ENCODE peak calls at places on chromosomes 2 and 18, in four cellular contexts. Q, F, N and W are unnamed samples.
A peak's percentile ranks its signal among the peaks of the same experiment; 100 is the strongest.

GRCh38 chr2:233210843-233211600 is 40.5 kb upstream of the ATG16L1 start:
- DNase-seq in F (peak; percentile 52), Q (peak; percentile 78), N (peak; percentile 75), W (no peak)

GRCh38 chr2:111972955-111973565 is 74.7 kb downstream of the MERTK start:
- DNase-seq in Q (no peak), N (no peak), F (no peak), W (no peak)

GRCh38 chr2:236342507-236342906 is 78.3 kb upstream of the ASB18 start:
- DNase-seq in F (no peak), N (no peak), Q (no peak), W (no peak)

GRCh38 chr18:3814840-3815239 is 364.9 kb downstream of the TGIF1 start:
- DNase-seq in N (no peak), Q (no peak), F (no peak), W (no peak)

GRCh38 chr2:219689676-219690628 is 62.5 kb downstream of the SLC4A3 start:
- DNase-seq in Q (peak; percentile 42), F (peak; percentile 50), N (no peak), W (peak; percentile 35)

GRCh38 chr2:134372141-134372540 is 118.3 kb downstream of the MGAT5 start:
- DNase-seq in F (no peak), Q (no peak), N (no peak), W (no peak)

GRCh38 chr2:25279091-25279651 is 62.6 kb downstream of the DNMT3A start:
- DNase-seq in Q (peak; percentile 62), F (no peak), N (peak; percentile 73), W (no peak)

GRCh38 chr2:30336978-30337841 is 105.9 kb downstream of the LBH start:
- DNase-seq in N (no peak), F (no peak), Q (no peak), W (peak; percentile 69)

GRCh38 chr18:49744395-49744987 is 68.8 kb downstream of the ACAA2 start:
- DNase-seq in F (no peak), Q (no peak), N (no peak), W (no peak)

GRCh38 chr2:120531365-120531764 is 185.4 kb downstream of the INHBB start:
- DNase-seq in F (no peak), Q (no peak), N (no peak), W (no peak)

GRCh38 chr2:180679693-180680092 is 300.7 kb upstream of the UBE2E3 start:
- DNase-seq in F (no peak), N (no peak), Q (no peak), W (no peak)

GRCh38 chr2:9258953-9259399 is 52.4 kb downstream of the ASAP2 start:
- DNase-seq in N (peak; percentile 74), Q (no peak), F (no peak), W (no peak)

GRCh38 chr2:50385361-50385760 is 646.6 kb downstream of the NRXN1 start:
- DNase-seq in F (no peak), N (no peak), Q (no peak), W (no peak)

GRCh38 chr2:151902829-151903228 is 74.6 kb upstream of the ARL5A start:
- DNase-seq in F (no peak), N (no peak), Q (no peak), W (no peak)

GRCh38 chr2:209757200-209757599 is 14.4 kb upstream of the UNC80 start:
- DNase-seq in F (no peak), Q (no peak), N (no peak), W (no peak)

GRCh38 chr18:79030680-79031079 is 38.5 kb upstream of the ATP9B start:
- DNase-seq in Q (no peak), F (no peak), N (no peak), W (no peak)

GRCh38 chr18:79490593-79491551 is 95.1 kb downstream of the NFATC1 start:
- DNase-seq in N (peak; percentile 12), F (no peak), Q (no peak), W (no peak)

GRCh38 chr2:176132397-176133086 is 3.0 kb downstream of the HOXD8 start:
- DNase-seq in Q (no peak), N (no peak), F (no peak), W (no peak)

GRCh38 chr18:67358947-67359346 is 157.6 kb downstream of the DSEL start:
- DNase-seq in F (no peak), N (no peak), Q (no peak), W (no peak)

GRCh38 chr2:73749314-73749713 is 12.2 kb upstream of the TPRKB start:
- DNase-seq in F (no peak), N (no peak), Q (no peak), W (no peak)

GRCh38 chr2:46339676-46340459 is 42.7 kb downstream of the EPAS1 start:
- DNase-seq in Q (peak; percentile 37), N (peak; percentile 59), F (no peak), W (no peak)

GRCh38 chr2:41851554-41851953 is 196.3 kb upstream of the PKDCC start:
- DNase-seq in F (no peak), Q (no peak), N (no peak), W (no peak)

GRCh38 chr2:132761437-132761836 is 91.4 kb upstream of the LYPD1 start:
- DNase-seq in Q (no peak), F (no peak), N (no peak), W (no peak)

GRCh38 chr2:233059797-233060499 is at the start of gene INPP5D:
- DNase-seq in N (peak; percentile 36), Q (no peak), F (no peak), W (peak; percentile 78)

GRCh38 chr2:12457831-12458230 is 258.9 kb upstream of the TRIB2 start:
- DNase-seq in N (no peak), F (no peak), Q (no peak), W (no peak)

GRCh38 chr18:62335494-62335893 is 10.4 kb downstream of the TNFRSF11A start:
- DNase-seq in N (no peak), Q (no peak), F (no peak), W (no peak)

GRCh38 chr2:239805043-239805329 is 220.2 kb downstream of the NDUFA10 start:
- DNase-seq in F (no peak), Q (no peak), N (no peak), W (no peak)

GRCh38 chr2:55301277-55301676 is 32.2 kb upstream of the MTIF2 start:
- DNase-seq in N (no peak), F (no peak), Q (no peak), W (no peak)

GRCh38 chr18:22347624-22348511 is 69.8 kb downstream of the CTAGE1 start:
- DNase-seq in F (peak; percentile 27), N (peak; percentile 49), Q (peak; percentile 40), W (no peak)

GRCh38 chr2:57126410-57126809 is 920.2 kb upstream of the VRK2 start:
- DNase-seq in F (no peak), Q (no peak), N (no peak), W (no peak)

GRCh38 chr2:36553690-36554089 is 44.3 kb downstream of the FEZ2 start:
- DNase-seq in N (no peak), Q (no peak), F (no peak), W (no peak)

GRCh38 chr2:36554531-36554930 is 43.4 kb downstream of the FEZ2 start:
- DNase-seq in N (no peak), Q (no peak), F (no peak), W (no peak)

GRCh38 chr2:36556847-36557246 is 41.1 kb downstream of the FEZ2 start:
- DNase-seq in Q (no peak), N (no peak), F (no peak), W (no peak)

GRCh38 chr2:36559221-36559942 is 38.6 kb downstream of the FEZ2 start:
- DNase-seq in Q (no peak), N (no peak), F (no peak), W (no peak)

DNA sequence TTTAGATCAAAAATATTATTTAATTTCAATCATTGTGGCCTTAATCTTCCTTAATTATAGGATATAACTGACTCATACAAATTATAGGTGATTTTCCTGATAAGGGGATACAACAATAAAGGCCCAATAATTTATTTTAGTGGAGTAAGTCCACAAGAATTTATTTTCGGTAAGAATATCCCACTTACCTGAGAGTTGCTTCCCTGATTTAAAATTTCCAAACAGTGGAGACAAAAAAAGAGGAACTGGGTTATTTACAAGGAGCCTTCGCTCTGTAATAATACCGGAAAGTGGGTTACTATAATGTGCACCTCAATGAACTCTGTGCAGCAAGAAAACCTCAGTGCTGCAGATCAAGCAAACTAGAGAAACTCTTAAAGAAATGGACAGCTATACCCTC is 42.2 kb downstream of the FEZ2 start:
- DNase-seq in Q (no peak), F (no peak), N (no peak), W (no peak)
- H3K36me3 ChIP-seq in Q (no peaks in the 10 kb centered on the region), F (peaks cover 5% of the 10 kb centered on the region), N (peaks cover 57% of the 10 kb centered on the region), W (no peaks in the 10 kb centered on the region)

DNA sequence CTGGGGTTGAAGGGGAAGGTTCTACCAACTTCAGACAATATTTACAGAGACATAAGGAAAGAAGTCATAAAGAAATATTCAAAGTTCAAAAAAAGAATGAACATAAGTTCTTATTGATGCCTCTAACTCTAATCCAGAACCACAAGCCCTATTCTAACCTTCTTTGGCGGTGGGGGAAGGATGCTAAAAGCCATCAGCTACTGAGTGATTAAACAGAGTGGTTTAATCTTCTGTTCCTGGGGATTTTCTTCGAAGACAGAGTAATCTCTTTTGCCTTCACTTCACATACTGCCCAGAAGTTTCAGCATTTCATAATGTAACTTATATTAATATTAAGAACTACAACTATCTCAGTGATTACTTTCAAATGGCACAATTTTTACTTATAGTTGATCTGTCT is 51.2 kb upstream of the TXNDC2 start:
- DNase-seq in N (no peak), F (no peak), Q (no peak), W (no peak)
- H3K4me1 ChIP-seq in N (peaks cover 38% of the 10 kb centered on the region), F (no peaks in the 10 kb centered on the region), Q (peaks cover 8% of the 10 kb centered on the region), W (no peaks in the 10 kb centered on the region)

GRCh38 chr2:241595600-241596140 is 37.1 kb downstream of the BOK start:
- DNase-seq in N (no peak), Q (no peak), F (no peak), W (no peak)
- H3K36me3 ChIP-seq in N (peaks cover 63% of the 10 kb centered on the region), Q (no peaks in the 10 kb centered on the region), F (peaks cover 15% of the 10 kb centered on the region), W (peaks cover 46% of the 10 kb centered on the region)

GRCh38 chr18:31042068-31042390 is 513 bp downstream of the DSC3 start:
- DNase-seq in Q (no peak), F (no peak), N (no peak), W (no peak)
- H3K4me1 ChIP-seq in Q (no peaks in the 10 kb centered on the region), F (peaks cover 3% of the 10 kb centered on the region), N (peaks cover 24% of the 10 kb centered on the region), W (no peaks in the 10 kb centered on the region)